ENCODE peak calls at places on chromosomes 6 and 20, in four cellular contexts. One of them, this sample, is unnamed.

GRCh38 chr6:31582230-31582601 is at the start of gene LTB:
- DNase-seq in naive thymus-derived CD8-positive, alpha-beta T cell: peak; percentile 75
- DNase-seq in myocyte: no peak
- DNase-seq in T47D: no peak
- DNase-seq in this sample: no peak

GRCh38 chr6:149627672-149628071 is 20.8 kb downstream of the KATNA1 start:
- DNase-seq in naive thymus-derived CD8-positive, alpha-beta T cell: no peak
- DNase-seq in myocyte: no peak
- DNase-seq in T47D: peak; percentile 25
- DNase-seq in this sample: no peak

GRCh38 chr6:14950103-14950969 is 295.5 kb upstream of the JARID2 start:
- DNase-seq in naive thymus-derived CD8-positive, alpha-beta T cell: no peak
- DNase-seq in myocyte: no peak
- DNase-seq in T47D: no peak
- DNase-seq in this sample: no peak

GRCh38 chr6:70110128-70111022 is 192.5 kb downstream of the COL9A1 start:
- DNase-seq in naive thymus-derived CD8-positive, alpha-beta T cell: no peak
- DNase-seq in myocyte: peak; percentile 88
- DNase-seq in T47D: no peak
- DNase-seq in this sample: no peak

GRCh38 chr20:34250005-34250404 is 8.8 kb downstream of the ASIP start:
- DNase-seq in naive thymus-derived CD8-positive, alpha-beta T cell: no peak
- DNase-seq in myocyte: peak; percentile 48
- DNase-seq in T47D: no peak
- DNase-seq in this sample: no peak

GRCh38 chr6:52374247-52374646 is 12.3 kb downstream of the PAQR8 start:
- DNase-seq in naive thymus-derived CD8-positive, alpha-beta T cell: no peak
- DNase-seq in myocyte: no peak
- DNase-seq in T47D: no peak
- DNase-seq in this sample: no peak

GRCh38 chr6:6659600-6660327 is 71.2 kb downstream of the LY86 start:
- DNase-seq in naive thymus-derived CD8-positive, alpha-beta T cell: no peak
- DNase-seq in myocyte: no peak
- DNase-seq in T47D: no peak
- DNase-seq in this sample: no peak

GRCh38 chr20:33947709-33948295 is 45.9 kb upstream of the RALY start:
- DNase-seq in naive thymus-derived CD8-positive, alpha-beta T cell: peak; percentile 36
- DNase-seq in myocyte: peak; percentile 17
- DNase-seq in T47D: peak; percentile 88
- DNase-seq in this sample: peak; percentile 93

GRCh38 chr6:22003219-22003779 is 293.5 kb downstream of the PRL start:
- DNase-seq in naive thymus-derived CD8-positive, alpha-beta T cell: no peak
- DNase-seq in myocyte: no peak
- DNase-seq in T47D: no peak
- DNase-seq in this sample: no peak

GRCh38 chr20:38658879-38659612 is 57.4 kb downstream of the ARHGAP40 start:
- DNase-seq in naive thymus-derived CD8-positive, alpha-beta T cell: peak; percentile 23
- DNase-seq in myocyte: no peak
- DNase-seq in T47D: peak; percentile 81
- DNase-seq in this sample: peak; percentile 60

GRCh38 chr20:58850693-58851174 is at the start of gene GNAS-AS1:
- DNase-seq in naive thymus-derived CD8-positive, alpha-beta T cell: peak; percentile 84
- DNase-seq in myocyte: no peak
- DNase-seq in T47D: peak; percentile 94
- DNase-seq in this sample: peak; percentile 91

GRCh38 chr6:13248053-13248452 is 80.3 kb downstream of the TBC1D7 start:
- DNase-seq in naive thymus-derived CD8-positive, alpha-beta T cell: no peak
- DNase-seq in myocyte: peak; percentile 90
- DNase-seq in T47D: peak; percentile 10
- DNase-seq in this sample: no peak

GRCh38 chr6:51467231-51467952 is 620.0 kb downstream of the PKHD1 start:
- DNase-seq in naive thymus-derived CD8-positive, alpha-beta T cell: no peak
- DNase-seq in myocyte: no peak
- DNase-seq in T47D: peak; percentile 32
- DNase-seq in this sample: no peak

GRCh38 chr20:3209946-3210317 is 634 bp downstream of the ITPA start:
- DNase-seq in naive thymus-derived CD8-positive, alpha-beta T cell: no peak
- DNase-seq in myocyte: peak; percentile 24
- DNase-seq in T47D: no peak
- DNase-seq in this sample: no peak

GRCh38 chr6:30583921-30584320 is 12.7 kb downstream of the ABCF1 start:
- DNase-seq in naive thymus-derived CD8-positive, alpha-beta T cell: no peak
- DNase-seq in myocyte: no peak
- DNase-seq in T47D: no peak
- DNase-seq in this sample: no peak

GRCh38 chr6:136720045-136720760 is 72.1 kb downstream of the MAP3K5 start:
- DNase-seq in naive thymus-derived CD8-positive, alpha-beta T cell: no peak
- DNase-seq in myocyte: no peak
- DNase-seq in T47D: no peak
- DNase-seq in this sample: no peak

GRCh38 chr20:58268936-58269619 is 40.4 kb upstream of the RAB22A start:
- DNase-seq in naive thymus-derived CD8-positive, alpha-beta T cell: peak; percentile 1
- DNase-seq in myocyte: peak; percentile 2
- DNase-seq in T47D: no peak
- DNase-seq in this sample: no peak

GRCh38 chr6:137808836-137809315 is 58.2 kb upstream of the TNFAIP3 start:
- DNase-seq in naive thymus-derived CD8-positive, alpha-beta T cell: no peak
- DNase-seq in myocyte: no peak
- DNase-seq in T47D: no peak
- DNase-seq in this sample: no peak

GRCh38 chr20:34880095-34880680 is 3.8 kb downstream of the ACSS2 start:
- DNase-seq in naive thymus-derived CD8-positive, alpha-beta T cell: no peak
- DNase-seq in myocyte: no peak
- DNase-seq in T47D: no peak
- DNase-seq in this sample: no peak

GRCh38 chr6:56808871-56809359 is 146.0 kb upstream of the BEND6 start:
- DNase-seq in naive thymus-derived CD8-positive, alpha-beta T cell: no peak
- DNase-seq in myocyte: peak; percentile 99
- DNase-seq in T47D: no peak
- DNase-seq in this sample: no peak

GRCh38 chr20:59435496-59435895 is 135.1 kb downstream of the EDN3 start:
- DNase-seq in naive thymus-derived CD8-positive, alpha-beta T cell: no peak
- DNase-seq in myocyte: no peak
- DNase-seq in T47D: no peak
- DNase-seq in this sample: no peak

GRCh38 chr6:32244946-32245398 is 21.1 kb upstream of the NOTCH4 start:
- DNase-seq in naive thymus-derived CD8-positive, alpha-beta T cell: peak; percentile 64
- DNase-seq in myocyte: peak; percentile 84
- DNase-seq in T47D: peak; percentile 78
- DNase-seq in this sample: peak; percentile 18

GRCh38 chr6:125509477-125509876 is 207.7 kb upstream of the HDDC2 start:
- DNase-seq in naive thymus-derived CD8-positive, alpha-beta T cell: no peak
- DNase-seq in myocyte: peak; percentile 49
- DNase-seq in T47D: no peak
- DNase-seq in this sample: no peak

GRCh38 chr6:35669441-35669776 is 19.3 kb downstream of the FKBP5 start:
- DNase-seq in naive thymus-derived CD8-positive, alpha-beta T cell: no peak
- DNase-seq in myocyte: no peak
- DNase-seq in T47D: peak; percentile 59
- DNase-seq in this sample: no peak

GRCh38 chr20:1711826-1712601 is 54.4 kb upstream of the SIRPG start:
- DNase-seq in naive thymus-derived CD8-positive, alpha-beta T cell: no peak
- DNase-seq in myocyte: no peak
- DNase-seq in T47D: peak; percentile 44
- DNase-seq in this sample: no peak

GRCh38 chr6:28747631-28748157 is 176.1 kb downstream of the TRIM27 start:
- DNase-seq in naive thymus-derived CD8-positive, alpha-beta T cell: no peak
- DNase-seq in myocyte: peak; percentile 58
- DNase-seq in T47D: peak; percentile 68
- DNase-seq in this sample: no peak

GRCh38 chr6:142945071-142945445 is at the start of gene HIVEP2:
- DNase-seq in naive thymus-derived CD8-positive, alpha-beta T cell: peak; percentile 83
- DNase-seq in myocyte: peak; percentile 76
- DNase-seq in T47D: peak; percentile 82
- DNase-seq in this sample: no peak

GRCh38 chr6:24775520-24776058 is 852 bp downstream of the GMNN start:
- DNase-seq in naive thymus-derived CD8-positive, alpha-beta T cell: no peak
- DNase-seq in myocyte: no peak
- DNase-seq in T47D: no peak
- DNase-seq in this sample: no peak

GRCh38 chr20:44384423-44385027 is 29.0 kb downstream of the HNF4A start:
- DNase-seq in naive thymus-derived CD8-positive, alpha-beta T cell: peak; percentile 77
- DNase-seq in myocyte: peak; percentile 54
- DNase-seq in T47D: peak; percentile 77
- DNase-seq in this sample: peak; percentile 52

This sample was measured in NT2/D1.